ENCODE peak calls at places on chromosomes 11 and 22, in four cellular contexts. L is IMR-90, I is pancreas, H is neural progenitor cell. X is an unnamed sample.

GRCh38 chr11:124839051-124839971 is 25.9 kb upstream of the ROBO3 start:
- DNase-seq in L (no peak), I (peak), H (peak), X (no peak)

GRCh38 chr11:43497144-43497543 is 138.4 kb downstream of the TTC17 start:
- DNase-seq in L (no peak), I (no peak), H (no peak), X (no peak)

GRCh38 chr22:36211237-36211881 is 9.8 kb upstream of the APOL4 start:
- DNase-seq in L (peak), I (no peak), H (no peak), X (no peak)

GRCh38 chr11:119895981-119896380 is 167.0 kb upstream of the NECTIN1 start:
- DNase-seq in L (no peak), I (no peak), H (no peak), X (no peak)

GRCh38 chr11:75352417-75353206 is 1.2 kb upstream of the ARRB1 start:
- DNase-seq in L (no peak), I (peak), H (no peak), X (no peak)

GRCh38 chr11:86515297-86516094 is 140.8 kb downstream of the CCDC81 start:
- DNase-seq in L (peak), I (no peak), H (no peak), X (peak)

GRCh38 chr22:45579306-45579705 is 76.6 kb downstream of the FBLN1 start:
- DNase-seq in L (no peak), I (peak), H (no peak), X (no peak)

GRCh38 chr22:37912171-37912570 is 6.1 kb downstream of the MICALL1 start:
- DNase-seq in L (no peak), I (no peak), H (no peak), X (no peak)

GRCh38 chr11:75563978-75564552 is 2.0 kb downstream of the SERPINH1 start:
- DNase-seq in L (peak), I (no peak), H (peak), X (peak)

GRCh38 chr22:20031732-20032406 is 11.0 kb downstream of the TANGO2 start:
- DNase-seq in L (no peak), I (no peak), H (no peak), X (no peak)

GRCh38 chr11:1126491-1126926 is 31.2 kb upstream of the MUC5AC start:
- DNase-seq in L (no peak), I (no peak), H (no peak), X (no peak)

GRCh38 chr11:86118201-86118600 is 49.3 kb upstream of the PICALM start:
- DNase-seq in L (no peak), I (no peak), H (no peak), X (no peak)

GRCh38 chr11:114195981-114196731 is 100.0 kb upstream of the NNMT start:
- DNase-seq in L (no peak), I (no peak), H (no peak), X (no peak)

GRCh38 chr11:68398870-68399865 is 61.4 kb upstream of the PPP6R3 start:
- DNase-seq in L (no peak), I (no peak), H (no peak), X (peak)

GRCh38 chr22:23652286-23652685 is 20.2 kb upstream of the DRICH1 start:
- DNase-seq in L (no peak), I (peak), H (no peak), X (no peak)

GRCh38 chr11:776459-777287 is 614 bp downstream of the GATD1 start:
- DNase-seq in L (no peak), I (peak), H (peak), X (no peak)

GRCh38 chr11:120172921-120173705 is 35.2 kb upstream of the TRIM29 start:
- DNase-seq in L (no peak), I (no peak), H (no peak), X (no peak)

GRCh38 chr22:28072066-28072465 is 153.0 kb upstream of the PITPNB start:
- DNase-seq in L (peak), I (no peak), H (no peak), X (no peak)

GRCh38 chr11:2933376-2934056 is 4.3 kb upstream of the PHLDA2 start:
- DNase-seq in L (peak), I (peak), H (no peak), X (no peak)

GRCh38 chr11:131514062-131514461 is 143.6 kb downstream of the NTM start:
- DNase-seq in L (no peak), I (no peak), H (no peak), X (no peak)

GRCh38 chr11:79243412-79244174 is 197.2 kb downstream of the TENM4 start:
- DNase-seq in L (no peak), I (no peak), H (no peak), X (peak)

GRCh38 chr11:25535462-25535861 is 796.5 kb upstream of the ANO3 start:
- DNase-seq in L (no peak), I (no peak), H (no peak), X (peak)

GRCh38 chr22:19526702-19527111 is 2.5 kb upstream of the CLDN5 start:
- DNase-seq in L (no peak), I (no peak), H (no peak), X (no peak)

GRCh38 chr11:89381094-89381493 is 110.1 kb downstream of the NOX4 start:
- DNase-seq in L (peak), I (no peak), H (no peak), X (peak)

GRCh38 chr22:30869996-30870395 is 98.6 kb downstream of the MORC2 start:
- DNase-seq in L (no peak), I (peak), H (no peak), X (no peak)

GRCh38 chr11:134350381-134350780 is 18.6 kb downstream of the GLB1L2 start:
- DNase-seq in L (no peak), I (peak), H (no peak), X (no peak)

GRCh38 chr22:40525250-40525884 is 111.2 kb downstream of the MRTFA start:
- DNase-seq in L (peak), I (peak), H (peak), X (no peak)

GRCh38 chr11:123253909-123254308 is 58.9 kb upstream of the CLMP start:
- DNase-seq in L (peak), I (no peak), H (no peak), X (no peak)

GRCh38 chr11:62149986-62150886 is 26.4 kb downstream of the INCENP start:
- DNase-seq in L (no peak), I (peak), H (no peak), X (no peak)

GRCh38 chr22:45631140-45631539 is 40.5 kb upstream of the ATXN10 start:
- DNase-seq in L (no peak), I (peak), H (peak), X (no peak)

GRCh38 chr11:104529916-104530315 is 366.0 kb upstream of the PDGFD start:
- DNase-seq in L (no peak), I (no peak), H (no peak), X (no peak)

GRCh38 chr11:31652528-31652927 is 143.0 kb downstream of the ELP4 start:
- DNase-seq in L (no peak), I (no peak), H (no peak), X (no peak)

GRCh38 chr11:124313849-124314248 is at the start of gene OR8D1:
- DNase-seq in L (no peak), I (no peak), H (no peak), X (no peak)

GRCh38 chr11:121418625-121419114 is 33.4 kb upstream of the SORL1 start:
- DNase-seq in L (no peak), I (no peak), H (no peak), X (no peak)

GRCh38 chr22:50318698-50319411 is 8.0 kb downstream of the DENND6B start:
- DNase-seq in L (no peak), I (no peak), H (no peak), X (no peak)

GRCh38 chr22:36332623-36333331 is 55.0 kb downstream of the MYH9 start:
- DNase-seq in L (peak), I (no peak), H (no peak), X (no peak)

GRCh38 chr11:11407065-11407737 is 54.2 kb upstream of the CSNK2A3 start:
- DNase-seq in L (no peak), I (no peak), H (no peak), X (peak)

GRCh38 chr22:48709453-48709852 is 1118.2 kb downstream of the BRD1 start:
- DNase-seq in L (no peak), I (peak), H (no peak), X (no peak)

GRCh38 chr22:36323182-36323854 is 64.4 kb downstream of the MYH9 start:
- DNase-seq in L (peak), I (no peak), H (no peak), X (peak)

GRCh38 chr22:40044870-40045834 is 50.4 kb downstream of the FAM83F start:
- DNase-seq in L (peak), I (peak), H (peak), X (peak)

DNA sequence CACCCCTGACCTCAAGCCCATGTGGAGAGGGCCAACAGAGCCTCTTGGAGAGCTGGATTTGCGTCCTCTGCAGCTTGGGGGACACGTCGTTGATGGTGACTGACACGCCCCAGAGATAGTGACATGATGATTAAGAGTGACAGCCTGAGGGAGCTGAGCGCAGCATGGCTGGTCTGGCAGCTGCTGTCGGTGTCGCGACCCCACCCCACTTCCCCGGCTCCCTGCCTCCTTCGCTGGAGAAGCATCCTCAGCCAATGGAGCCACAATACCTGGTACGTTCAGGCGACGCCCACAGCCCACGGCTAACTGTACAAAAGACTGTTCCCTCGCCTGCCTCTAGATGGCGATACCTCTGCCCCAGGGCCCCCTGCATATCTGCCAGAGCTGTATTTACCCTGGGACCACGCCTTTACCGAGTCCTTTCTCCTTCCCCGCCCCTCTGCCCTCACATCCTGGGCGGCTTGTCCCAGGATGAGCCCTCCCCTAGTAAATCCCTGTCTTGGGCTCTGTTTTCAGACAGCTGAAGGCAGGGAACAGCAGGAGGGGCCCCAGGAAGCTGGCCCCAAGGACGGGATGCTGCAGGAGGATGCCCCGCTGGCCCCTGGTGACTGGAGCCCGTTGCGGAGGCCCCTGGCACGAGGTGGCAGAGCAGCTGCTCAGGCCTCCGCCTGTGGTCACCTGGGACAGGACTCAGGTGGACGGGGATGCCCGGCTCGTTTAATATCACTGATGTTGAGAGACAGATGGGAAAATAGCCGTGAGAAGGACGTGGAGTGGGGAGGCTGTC is 90.6 kb downstream of the RPS6KA4 start:
- DNase-seq in L (peak), I (peak), H (peak), X (peak)
- H3K4me3 ChIP-seq in L (no peak), I (peak), H (peak), X (peak)

DNA sequence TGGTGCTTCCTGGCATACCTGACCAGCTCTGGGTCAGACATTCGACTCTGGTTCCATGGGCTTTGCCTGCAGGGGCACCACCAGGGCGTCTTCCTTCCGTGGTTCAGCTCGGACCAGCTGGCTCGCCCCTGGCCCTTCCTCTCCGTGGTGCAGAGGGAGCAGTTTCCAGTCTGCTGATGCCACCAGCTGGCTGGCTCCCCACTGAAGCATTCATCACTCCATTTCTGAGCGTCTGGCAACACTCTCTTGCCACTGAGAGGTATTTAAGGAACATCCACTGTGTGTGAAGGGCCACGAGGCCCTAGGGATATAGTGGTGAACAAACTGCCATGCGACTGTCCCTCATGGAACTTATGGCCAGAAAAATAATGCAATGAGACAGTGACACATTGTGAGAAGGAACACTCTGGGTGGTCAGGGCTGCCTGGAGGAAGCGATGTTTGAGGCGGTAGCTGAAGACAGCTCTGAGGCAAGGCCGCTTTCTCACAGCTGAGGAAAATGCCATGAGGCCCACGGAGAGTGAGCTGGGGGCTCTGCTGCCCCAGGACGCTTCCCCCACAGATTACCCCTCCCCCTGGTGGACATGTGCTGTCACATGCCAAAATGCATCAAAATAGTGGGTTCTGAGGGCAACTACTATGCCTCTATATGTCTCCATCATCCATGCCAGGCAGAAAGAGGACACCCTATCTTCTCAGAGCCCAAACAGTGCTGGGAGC is 44.9 kb upstream of the ARFGAP3 start:
- DNase-seq in L (no peak), I (no peak), H (no peak), X (no peak)
- H3K27ac ChIP-seq in L (no peak), I (no peak), H (no peak), X (no peak)

DNA sequence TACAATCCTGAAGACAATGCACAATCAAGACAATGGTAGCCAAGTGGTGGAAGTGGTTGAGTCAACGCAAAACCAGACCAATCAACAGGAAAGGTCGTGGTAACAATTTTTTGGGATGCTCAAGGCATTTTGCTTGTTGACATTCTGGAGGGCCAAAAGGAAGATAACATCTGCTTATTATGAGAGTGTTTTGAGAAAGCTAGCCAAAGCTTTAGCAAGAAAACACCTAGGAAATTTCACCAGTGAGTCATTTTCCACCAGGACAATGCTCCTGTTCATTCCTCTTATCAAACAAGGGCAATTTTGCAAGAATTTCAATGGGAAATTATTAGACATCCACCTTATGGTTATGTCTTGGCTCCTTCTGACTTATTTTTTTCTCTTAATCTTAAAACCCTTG is 1932.2 kb upstream of the RAG2 start:
- DNase-seq in L (no peak), I (no peak), H (no peak), X (no peak)
- H3K4me3 ChIP-seq in L (no peak), I (no peak), H (no peak), X (no peak)

GRCh38 chr11:66886317-66886588 is 29.4 kb downstream of the LRFN4 start:
- DNase-seq in L (no peak), I (no peak), H (no peak), X (no peak)

GRCh38 chr11:66888282-66888681 is 31.4 kb downstream of the LRFN4 start:
- DNase-seq in L (no peak), I (no peak), H (no peak), X (no peak)

GRCh38 chr11:66886671-66887221 is 29.9 kb downstream of the LRFN4 start:
- DNase-seq in L (peak), I (no peak), H (no peak), X (no peak)

GRCh38 chr11:66885469-66886316 is 28.8 kb downstream of the LRFN4 start:
- DNase-seq in L (no peak), I (no peak), H (no peak), X (no peak)

DNA sequence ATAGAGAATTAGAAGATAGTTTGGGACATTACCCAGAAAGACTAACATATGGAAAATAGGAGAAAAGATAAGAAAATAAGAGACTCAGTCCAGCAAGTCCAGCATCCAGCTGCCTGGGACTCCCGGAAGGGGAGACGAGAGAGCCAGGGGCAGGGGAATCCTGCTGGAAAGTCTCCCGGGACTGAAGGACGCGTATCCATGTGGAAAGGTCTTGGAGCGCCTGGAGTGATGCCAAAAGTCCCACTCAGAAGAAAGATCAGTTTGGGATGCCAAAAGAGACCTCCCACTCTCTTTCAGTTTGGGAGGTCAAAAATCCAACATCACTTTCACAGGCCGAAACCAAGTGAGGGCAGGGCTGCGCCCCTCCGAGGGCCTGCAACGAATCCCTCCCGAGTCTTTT is 30.7 kb downstream of the LRFN4 start:
- DNase-seq in L (no peak), I (no peak), H (no peak), X (no peak)
- H3K27ac ChIP-seq in L (no peak), I (no peak), H (no peak), X (no peak)

DNA sequence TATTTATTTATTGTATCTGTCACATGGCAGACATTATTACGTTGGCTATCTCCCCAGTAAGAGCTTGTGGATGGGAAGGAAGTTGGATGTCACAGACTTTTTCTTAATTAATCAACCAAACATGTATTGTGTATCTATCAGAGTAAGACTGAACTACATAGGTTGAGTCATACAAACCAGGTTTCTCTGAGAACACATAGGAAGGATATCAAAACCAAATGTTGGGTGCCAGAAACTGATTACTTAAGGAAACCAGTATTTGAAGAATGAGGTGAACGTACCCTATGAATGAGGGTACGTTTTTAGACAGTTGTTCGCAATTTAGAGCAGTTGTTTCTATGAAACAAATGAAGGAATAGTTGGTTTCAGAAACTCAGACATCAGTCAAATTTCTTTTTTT is 136.4 kb downstream of the SLC17A6 start:
- DNase-seq in L (no peak), I (no peak), H (no peak), X (no peak)
- H3K4me3 ChIP-seq in L (no peak), I (no peak), H (no peak), X (no peak)

GRCh38 chr11:28026634-28027290 is 81.2 kb downstream of the KIF18A start:
- DNase-seq in L (no peak), I (no peak), H (no peak), X (no peak)
- H3K27ac ChIP-seq in L (no peak), I (no peak), H (no peak), X (no peak)

GRCh38 chr22:46758867-46759290 is 3.6 kb upstream of the TBC1D22A start:
- DNase-seq in L (peak), I (peak), H (peak), X (no peak)

GRCh38 chr22:46762238-46763050 is at the start of gene TBC1D22A:
- DNase-seq in L (peak), I (peak), H (peak), X (peak)

GRCh38 chr22:46763051-46763705 is 728 bp downstream of the TBC1D22A start:
- DNase-seq in L (peak), I (no peak), H (no peak), X (no peak)

GRCh38 chr22:46761539-46762237 is 762 bp upstream of the TBC1D22A start:
- DNase-seq in L (peak), I (peak), H (peak), X (no peak)

GRCh38 chr22:46761017-46761416 is 1.4 kb upstream of the TBC1D22A start:
- DNase-seq in L (no peak), I (no peak), H (peak), X (no peak)
- H3K4me3 ChIP-seq in L (no peak), I (no peak), H (peak), X (no peak)